ENCODE peak calls at places on chromosomes 2 and 18, in nine cellular contexts. J is immature natural killer cell; K is posterior cingulate gyrus; E is activated CD8-positive, alpha-beta memory T cell treated with anti-CD3 and anti-CD28 coated beads for 24 hours; S is GM13977; F is C1 segment of cervical spinal cord; N is GM19239; Y is NCI-H2081; I is NCI-H146. G is an unnamed sample.

GRCh38 chr18:75003089-75003488 is 205.8 kb downstream of the PTGR3 start:
- DNase-seq in F (no peak), I (no peak), N (no peak), K (no peak), Y (no peak), E (no peak), J (no peak), S (no peak), G (no peak)

GRCh38 chr2:1638281-1638860 is 105.9 kb downstream of the PXDN start:
- DNase-seq in S (no peak), N (no peak), Y (no peak), F (no peak), E (no peak), I (no peak), K (no peak), J (no peak), G (no peak)

GRCh38 chr2:179344280-179344961 is 79.8 kb upstream of the SESTD1 start:
- DNase-seq in I (no peak), K (no peak), E (no peak), J (no peak), S (no peak), N (no peak), Y (no peak), F (no peak), G (no peak)

GRCh38 chr18:60978338-60978737 is 354.9 kb upstream of the CDH20 start:
- DNase-seq in J (no peak), S (no peak), I (no peak), K (no peak), N (no peak), F (no peak), E (no peak), Y (no peak), G (no peak)

GRCh38 chr18:45775241-45775676 is 50.2 kb upstream of the SIGLEC15 start:
- DNase-seq in I (no peak), J (peak), S (no peak), Y (no peak), K (peak), F (peak), E (peak), N (peak), G (peak)

GRCh38 chr18:78681396-78681795 is 298.2 kb upstream of the SALL3 start:
- DNase-seq in J (no peak), F (no peak), S (no peak), K (no peak), Y (no peak), N (no peak), I (no peak), E (no peak), G (no peak)

GRCh38 chr2:178478102-178478441 is 328 bp downstream of the FKBP7 start:
- DNase-seq in S (peak), K (no peak), F (no peak), N (no peak), Y (peak), J (no peak), E (no peak), I (peak), G (peak)

GRCh38 chr2:40244251-40245010 is 207.5 kb downstream of the SLC8A1 start:
- DNase-seq in I (peak), N (peak), E (no peak), S (peak), F (peak), K (no peak), Y (peak), J (no peak), G (peak)

GRCh38 chr18:1294229-1294628 is 389.6 kb downstream of the ADCYAP1 start:
- DNase-seq in K (no peak), J (no peak), I (no peak), E (no peak), F (no peak), S (no peak), N (no peak), Y (peak), G (no peak)

GRCh38 chr2:55883339-55883738 is 40.2 kb downstream of the EFEMP1 start:
- DNase-seq in J (no peak), E (no peak), Y (no peak), K (no peak), S (no peak), N (no peak), F (no peak), I (no peak), G (no peak)

GRCh38 chr2:34317797-34318196 is 718.7 kb upstream of the FAM98A start:
- DNase-seq in N (no peak), K (no peak), F (no peak), E (no peak), S (no peak), I (no peak), J (no peak), Y (no peak), G (no peak)

GRCh38 chr18:63317982-63318881 is 1.3 kb downstream of the BCL2 start:
- DNase-seq in J (peak), E (peak), Y (peak), S (peak), I (peak), N (no peak), K (peak), F (peak), G (peak)

GRCh38 chr18:48897531-48897930 is 53.2 kb downstream of the SMAD7 start:
- DNase-seq in F (no peak), I (no peak), K (no peak), S (no peak), E (no peak), N (no peak), Y (no peak), J (no peak), G (no peak)

GRCh38 chr2:67528320-67528719 is 131.2 kb downstream of the ETAA1 start:
- DNase-seq in N (no peak), J (no peak), I (no peak), K (no peak), E (no peak), S (no peak), Y (no peak), F (no peak), G (no peak)